ENCODE peak calls at places on chromosomes 7 and 10, in seven cellular contexts. Z is aorta, O is A172, R is M059J, C is cardiac fibroblast, K is fibroblast of the aortic adventitia, B is HTR-8/SVneo. J is an unnamed sample.

GRCh38 chr7:24241216-24241615 is 42.8 kb upstream of the NPY start:
- DNase-seq in Z (no peak), O (no peak), R (peak), C (no peak), K (no peak), B (no peak), J (no peak)

GRCh38 chr10:69328346-69328687 is 50.0 kb downstream of the HK1 start:
- DNase-seq in Z (no peak), O (no peak), R (no peak), C (no peak), K (no peak), B (no peak), J (no peak)

GRCh38 chr7:148395990-148396716 is 194.4 kb upstream of the C7orf33 start:
- DNase-seq in Z (no peak), O (no peak), R (peak), C (no peak), K (no peak), B (no peak), J (no peak)

GRCh38 chr10:31381766-31382316 is 62.8 kb downstream of the ZEB1 start:
- DNase-seq in Z (no peak), O (no peak), R (peak), C (no peak), K (peak), B (no peak), J (peak)

GRCh38 chr10:73953665-73954064 is 42.7 kb downstream of the PLAU start:
- DNase-seq in Z (no peak), O (peak), R (peak), C (peak), K (peak), B (no peak), J (no peak)

GRCh38 chr10:72126872-72127232 is 38.5 kb upstream of the SPOCK2 start:
- DNase-seq in Z (no peak), O (no peak), R (no peak), C (no peak), K (no peak), B (no peak), J (no peak)

GRCh38 chr10:6044060-6044459 is 18.1 kb downstream of the IL2RA start:
- DNase-seq in Z (no peak), O (no peak), R (no peak), C (no peak), K (no peak), B (no peak), J (no peak)

GRCh38 chr7:51139796-51140195 is 176.8 kb downstream of the COBL start:
- DNase-seq in Z (no peak), O (peak), R (peak), C (peak), K (peak), B (no peak), J (peak)

GRCh38 chr10:119614686-119615085 is 17.9 kb upstream of the TIAL1 start:
- DNase-seq in Z (no peak), O (no peak), R (no peak), C (no peak), K (no peak), B (no peak), J (no peak)